ENCODE peak calls at places on chromosomes 5 and 9, in four cellular contexts. X is A549, E is A673, P is hepatocyte. L is an unnamed sample.

GRCh38 chr9:20355022-20355421 is 267.3 kb downstream of the MLLT3 start:
- DNase-seq in X (no peak), E (no peak), P (peak), L (no peak)

GRCh38 chr9:132745911-132746709 is 75.8 kb downstream of the GTF3C4 start:
- DNase-seq in X (no peak), E (no peak), P (no peak), L (no peak)

GRCh38 chr5:52811067-52811749 is 23.5 kb downstream of the ITGA1 start:
- DNase-seq in X (peak), E (no peak), P (peak), L (no peak)

GRCh38 chr5:156595132-156595787 is 254.8 kb upstream of the PPP1R2B start:
- DNase-seq in X (no peak), E (no peak), P (peak), L (no peak)

GRCh38 chr9:136742640-136743391 is at the start of gene LCN10:
- DNase-seq in X (no peak), E (no peak), P (peak), L (no peak)

GRCh38 chr5:132428147-132428482 is 58.6 kb downstream of the SLC22A5 start:
- DNase-seq in X (no peak), E (peak), P (no peak), L (no peak)

GRCh38 chr5:111016801-111017200 is 54.7 kb upstream of the TSLP start:
- DNase-seq in X (no peak), E (no peak), P (no peak), L (no peak)

GRCh38 chr9:37350486-37351190 is 71.9 kb upstream of the GRHPR start:
- DNase-seq in X (no peak), E (no peak), P (no peak), L (no peak)

GRCh38 chr5:146151970-146152369 is 30.5 kb downstream of the LARS1 start:
- DNase-seq in X (no peak), E (no peak), P (no peak), L (no peak)

GRCh38 chr9:96674914-96675538 is 19.9 kb upstream of the PRXL2C start:
- DNase-seq in X (peak), E (no peak), P (no peak), L (no peak)

GRCh38 chr5:114702111-114702510 is 340.2 kb downstream of the KCNN2 start:
- DNase-seq in X (no peak), E (no peak), P (no peak), L (no peak)

GRCh38 chr5:60014331-60014730 is 120.8 kb upstream of the PDE4D start:
- DNase-seq in X (no peak), E (no peak), P (no peak), L (no peak)

GRCh38 chr5:58012103-58012502 is 447.8 kb downstream of the PLK2 start:
- DNase-seq in X (no peak), E (no peak), P (peak), L (no peak)

GRCh38 chr9:135223831-135224230 is 136.4 kb downstream of the OLFM1 start:
- DNase-seq in X (no peak), E (no peak), P (no peak), L (no peak)

GRCh38 chr9:98465799-98466198 is 210.3 kb upstream of the TBC1D2 start:
- DNase-seq in X (no peak), E (no peak), P (no peak), L (no peak)

GRCh38 chr5:67030289-67031069 is 166.1 kb downstream of the CD180 start:
- DNase-seq in X (no peak), E (no peak), P (no peak), L (no peak)

GRCh38 chr9:115730845-115731244 is 422.7 kb upstream of the PAPPA start:
- DNase-seq in X (no peak), E (peak), P (no peak), L (no peak)

GRCh38 chr5:37668524-37669047 is 171.3 kb downstream of the GDNF start:
- DNase-seq in X (peak), E (peak), P (peak), L (no peak)

GRCh38 chr9:127036437-127036836 is 86.0 kb downstream of the ANGPTL2 start:
- DNase-seq in X (no peak), E (no peak), P (no peak), L (no peak)

GRCh38 chr5:137186759-137187461 is 312.2 kb downstream of the SPOCK1 start:
- DNase-seq in X (no peak), E (no peak), P (peak), L (no peak)

GRCh38 chr5:135887881-135888614 is 7.6 kb downstream of the IL9 start:
- DNase-seq in X (peak), E (peak), P (peak), L (no peak)

GRCh38 chr5:3740546-3741371 is 145.1 kb downstream of the IRX1 start:
- DNase-seq in X (peak), E (no peak), P (peak), L (no peak)

GRCh38 chr9:127763918-127764384 is 14.5 kb downstream of the SH2D3C start:
- DNase-seq in X (peak), E (no peak), P (no peak), L (no peak)

GRCh38 chr9:35518212-35518917 is 28.5 kb downstream of the RUSC2 start:
- DNase-seq in X (peak), E (no peak), P (peak), L (no peak)

GRCh38 chr9:136248951-136249880 is 3.6 kb upstream of the QSOX2 start:
- DNase-seq in X (no peak), E (no peak), P (no peak), L (no peak)

GRCh38 chr5:65483474-65484346 is 2.0 kb upstream of the ADAMTS6 start:
- DNase-seq in X (peak), E (peak), P (peak), L (no peak)

GRCh38 chr5:32326216-32326772 is 13.6 kb upstream of the MTMR12 start:
- DNase-seq in X (no peak), E (no peak), P (no peak), L (no peak)

GRCh38 chr5:74041913-74042312 is 415.9 kb downstream of the ARHGEF28 start:
- DNase-seq in X (no peak), E (no peak), P (no peak), L (no peak)

GRCh38 chr5:41821051-41821450 is 49.2 kb downstream of the OXCT1 start:
- DNase-seq in X (no peak), E (no peak), P (no peak), L (no peak)

GRCh38 chr5:113806250-113806649 is 292.8 kb downstream of the YTHDC2 start:
- DNase-seq in X (no peak), E (peak), P (no peak), L (no peak)

GRCh38 chr5:96924016-96924443 is 11.8 kb upstream of the LNPEP start:
- DNase-seq in X (no peak), E (no peak), P (peak), L (no peak)

GRCh38 chr5:93277001-93277400 is 304.0 kb downstream of the NR2F1-AS1 start:
- DNase-seq in X (no peak), E (no peak), P (no peak), L (no peak)

GRCh38 chr9:125989524-125990180 is 242.5 kb downstream of the PBX3 start:
- DNase-seq in X (no peak), E (no peak), P (no peak), L (no peak)

GRCh38 chr5:14628346-14628745 is 36.2 kb upstream of the OTULIN start:
- DNase-seq in X (peak), E (peak), P (peak), L (peak)

GRCh38 chr9:93436655-93437407 is 14.7 kb upstream of the FAM120A start:
- DNase-seq in X (no peak), E (no peak), P (no peak), L (no peak)

GRCh38 chr9:107895524-107896001 is 406.0 kb upstream of the KLF4 start:
- DNase-seq in X (no peak), E (no peak), P (peak), L (no peak)

GRCh38 chr5:84290161-84290560 is 94.5 kb downstream of the EDIL3 start:
- DNase-seq in X (peak), E (no peak), P (peak), L (peak)

GRCh38 chr5:2167671-2168070 is 284.9 kb upstream of the IRX4 start:
- DNase-seq in X (no peak), E (no peak), P (no peak), L (no peak)

GRCh38 chr9:115117999-115118470 is at the start of gene TNC:
- DNase-seq in X (peak), E (peak), P (peak), L (peak)

GRCh38 chr5:180595381-180596114 is 4.2 kb upstream of the SCGB3A1 start:
- DNase-seq in X (no peak), E (no peak), P (no peak), L (no peak)
- TF ChIP-seq CTCF in X (no peak), E (no peak), P (no peak), L (no peak)

DNA sequence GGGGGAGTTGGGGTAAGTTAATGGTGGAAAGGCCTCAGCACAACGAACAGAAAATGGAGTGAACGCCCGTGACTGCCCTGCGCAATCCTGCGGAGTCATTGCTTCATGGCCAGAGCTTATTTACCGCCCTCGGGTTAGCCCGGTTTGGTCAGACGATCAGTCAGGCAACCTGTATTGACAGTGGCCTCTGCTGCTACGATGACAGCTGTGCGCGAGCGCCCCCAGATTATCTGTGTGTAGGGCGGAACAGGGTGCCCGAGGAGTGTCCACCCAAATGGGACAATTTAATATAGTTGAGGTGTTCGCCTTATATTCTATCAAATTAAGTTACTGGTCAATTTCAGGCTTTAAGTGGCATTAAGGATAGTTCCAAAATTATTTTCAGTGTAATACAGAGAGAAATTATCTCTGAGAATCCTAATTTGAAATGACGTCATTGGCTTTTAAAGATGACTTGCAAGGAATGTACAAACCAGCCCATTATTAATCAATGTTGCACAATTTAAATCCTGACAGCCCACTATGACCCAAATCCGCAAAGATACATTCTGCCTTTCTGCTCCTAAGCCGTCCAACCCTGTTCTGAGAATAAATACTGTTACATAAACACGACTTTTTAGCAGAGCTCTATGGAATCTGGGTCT is 879 bp upstream of the UBQLN1 start:
- DNase-seq in X (peak), E (peak), P (peak), L (no peak)
- TF ChIP-seq CTCF in X (peak), E (peak), P (peak), L (no peak)

GRCh38 chr9:90874194-90874593 is 72.6 kb downstream of the SYK start:
- DNase-seq in X (no peak), E (no peak), P (no peak), L (no peak)
- TF ChIP-seq CTCF in X (no peak), E (peak), P (no peak), L (no peak)

GRCh38 chr5:76764374-76764773 is 48.4 kb downstream of the F2R start:
- DNase-seq in X (no peak), E (no peak), P (no peak), L (no peak)

GRCh38 chr5:76766746-76767145 is 50.8 kb downstream of the F2R start:
- DNase-seq in X (no peak), E (no peak), P (no peak), L (no peak)

GRCh38 chr5:76762484-76762883 is 46.6 kb downstream of the F2R start:
- DNase-seq in X (no peak), E (no peak), P (no peak), L (no peak)

GRCh38 chr5:76765249-76765648 is 49.3 kb downstream of the F2R start:
- DNase-seq in X (no peak), E (no peak), P (no peak), L (no peak)

DNA sequence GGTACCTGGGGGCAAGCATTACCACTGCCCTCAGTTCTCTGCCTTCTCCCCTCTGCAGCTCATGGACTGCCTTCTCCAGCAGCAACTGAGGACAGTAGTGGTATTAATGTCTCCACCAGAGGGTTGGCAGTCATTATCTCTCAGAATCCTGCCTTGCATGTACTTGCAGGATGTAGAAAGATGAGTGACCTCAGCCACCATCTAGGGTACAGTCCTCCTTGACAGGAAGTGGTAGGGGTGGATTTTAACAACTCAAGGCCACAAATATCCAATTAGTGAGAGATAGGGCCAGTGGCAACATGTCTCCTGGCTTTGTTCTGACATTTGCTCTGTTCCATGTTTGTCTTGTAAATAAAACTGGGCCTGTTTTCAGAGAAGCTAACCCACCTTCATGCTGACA is 47.2 kb downstream of the F2R start:
- DNase-seq in X (no peak), E (no peak), P (no peak), L (no peak)
- TF ChIP-seq CTCF in X (no peak), E (no peak), P (no peak), L (no peak)

DNA sequence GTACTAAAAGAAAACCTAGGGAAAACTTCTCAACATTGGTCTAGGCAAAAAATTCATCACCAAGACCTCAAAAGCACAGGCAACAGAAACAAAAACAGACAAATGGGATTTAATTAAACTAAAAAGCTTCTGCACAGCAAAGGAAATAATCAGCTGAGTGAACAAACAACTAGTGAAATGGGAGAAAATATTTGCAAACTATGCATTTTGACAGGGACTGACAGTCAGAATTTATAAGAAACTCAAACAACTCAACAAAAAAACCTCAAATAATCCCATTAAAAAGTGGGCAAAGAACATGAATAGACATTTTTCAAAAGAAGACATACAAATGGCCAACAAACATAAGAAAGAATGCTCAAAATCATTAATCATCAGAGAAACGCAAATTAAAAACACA is 189.4 kb downstream of the AUH start:
- DNase-seq in X (no peak), E (no peak), P (no peak), L (no peak)
- TF ChIP-seq CTCF in X (no peak), E (no peak), P (no peak), L (no peak)

DNA sequence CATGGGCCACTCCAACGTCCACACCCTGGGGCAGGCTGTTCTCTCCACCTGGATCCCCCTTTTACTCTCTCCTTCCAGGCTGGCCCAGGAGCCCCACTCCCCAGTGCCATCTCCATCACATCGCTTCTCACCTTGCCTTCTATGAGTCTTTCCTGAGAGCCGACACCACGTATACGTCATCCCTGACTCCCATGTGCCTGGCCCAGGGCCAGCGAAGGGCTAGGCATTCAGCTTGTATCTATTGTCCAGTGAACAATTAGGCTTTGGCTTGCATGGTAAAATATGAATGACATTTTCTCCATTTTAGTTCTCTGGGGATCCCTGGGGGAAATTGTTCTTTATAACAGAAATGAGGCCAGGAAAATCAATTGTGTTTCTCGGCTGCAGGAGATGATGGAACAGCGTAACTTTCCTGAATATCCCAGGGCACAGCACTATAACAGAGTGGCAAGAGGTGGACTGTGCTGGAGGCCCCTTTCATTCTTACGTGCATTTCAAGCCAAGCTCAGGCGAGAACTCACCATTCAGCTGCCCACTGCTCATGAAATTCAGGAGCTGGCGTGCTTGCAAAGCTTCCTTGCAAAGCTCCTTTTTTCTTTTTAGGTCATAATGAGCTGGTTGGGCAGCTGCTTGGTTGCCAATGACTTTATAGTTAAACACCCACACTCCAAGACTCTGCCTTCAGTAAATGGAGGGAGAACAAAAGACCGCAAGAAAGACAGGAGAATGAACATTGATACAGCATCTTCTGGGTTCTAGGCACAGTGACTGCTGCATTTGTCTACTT is 37.7 kb downstream of the NSG2 start:
- DNase-seq in X (no peak), E (no peak), P (no peak), L (no peak)
- TF ChIP-seq CTCF in X (no peak), E (no peak), P (no peak), L (no peak)

DNA sequence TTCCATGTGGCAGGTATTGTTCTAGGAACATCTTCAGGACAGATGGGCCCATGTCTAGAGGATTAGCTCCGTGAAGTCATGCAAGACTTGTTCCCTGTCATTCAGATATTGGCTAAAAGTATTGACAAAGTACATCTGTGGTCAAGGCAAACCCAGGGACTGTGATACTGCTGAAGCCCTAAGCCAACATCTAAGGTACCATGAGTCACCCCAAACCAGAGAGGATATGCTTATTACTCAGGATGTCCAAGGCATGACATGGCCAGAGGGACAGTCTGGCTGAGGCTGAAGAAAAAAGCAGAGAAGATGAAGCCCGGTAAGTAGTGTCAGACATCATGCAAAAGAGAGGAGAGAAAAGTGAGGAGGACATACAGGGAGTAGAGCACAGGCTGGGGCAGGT is 31.0 kb downstream of the HMHB1 start:
- DNase-seq in X (no peak), E (no peak), P (no peak), L (no peak)
- TF ChIP-seq CTCF in X (no peak), E (no peak), P (no peak), L (no peak)

DNA sequence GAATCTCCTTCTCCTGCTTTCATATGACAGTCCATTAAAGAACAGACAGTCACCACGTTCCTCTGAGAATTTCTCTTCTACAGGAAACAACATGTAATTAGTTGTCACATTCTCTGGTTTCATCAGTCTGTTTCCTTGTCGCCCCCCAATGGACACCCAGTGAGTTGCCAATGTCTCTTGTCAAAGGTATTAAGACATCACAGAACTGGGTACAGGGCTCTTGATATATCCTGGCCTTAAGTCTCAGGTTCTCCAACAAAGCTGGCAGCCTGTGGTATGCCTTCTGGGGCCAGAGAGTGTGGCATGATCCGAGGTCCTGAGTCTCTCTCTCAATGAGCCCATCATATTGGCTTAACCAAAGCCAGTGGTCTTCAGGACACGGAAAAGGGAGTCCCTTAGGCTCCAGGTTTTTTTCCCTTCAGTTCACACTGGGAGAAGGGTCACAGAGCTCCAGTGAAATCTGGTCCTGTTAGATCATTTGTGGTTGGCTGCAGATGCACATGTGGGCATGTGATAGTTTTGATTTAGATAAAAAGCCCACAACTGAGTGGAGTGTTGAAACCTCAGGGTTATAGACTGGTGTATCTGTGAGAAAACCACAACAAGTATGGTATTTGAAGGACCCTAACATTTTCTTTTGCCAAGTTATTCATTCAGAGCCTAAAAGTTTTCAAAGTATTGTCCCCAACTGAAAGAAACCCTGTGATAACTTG is 46.9 kb downstream of the PRLR start:
- DNase-seq in X (peak), E (peak), P (peak), L (no peak)
- TF ChIP-seq CTCF in X (peak), E (peak), P (peak), L (no peak)

L was measured in mesothelial cell of epicardium.